ENCODE peak calls at places on chromosome 2, in nine cellular contexts. V is cardiac muscle cell; U is osteocyte; S is mesothelial cell of epicardium; H is GM12865; B is cardiac fibroblast; X is CD8-positive, alpha-beta T cell; O is fibroblast of pulmonary artery; R is heart left ventricle. P is an unnamed sample.

GRCh38 chr2:17869128-17869527 is 9.3 kb upstream of the KCNS3 start:
- DNase-seq in V (no peak), U (no peak), S (no peak), H (no peak), B (no peak), X (no peak), O (no peak), R (no peak), P (peak)

GRCh38 chr2:190180313-190181065 is 118.0 kb upstream of the MSTN start:
- DNase-seq in V (peak), U (no peak), S (no peak), H (peak), B (peak), X (no peak), O (no peak), R (peak), P (no peak)

GRCh38 chr2:27086722-27087446 is at the start of gene KHK:
- DNase-seq in V (peak), U (peak), S (no peak), H (no peak), B (peak), X (no peak), O (no peak), R (peak), P (peak)

GRCh38 chr2:159226059-159226461 is 60.4 kb downstream of the WDSUB1 start:
- DNase-seq in V (no peak), U (no peak), S (no peak), H (peak), B (peak), X (no peak), O (peak), R (no peak), P (peak)

GRCh38 chr2:43217228-43218220 is 8.9 kb downstream of the ZFP36L2 start:
- DNase-seq in V (peak), U (no peak), S (no peak), H (peak), B (no peak), X (no peak), O (no peak), R (no peak), P (no peak)

GRCh38 chr2:144516417-144516980 is 3.4 kb downstream of the ZEB2 start:
- DNase-seq in V (no peak), U (no peak), S (no peak), H (no peak), B (no peak), X (no peak), O (no peak), R (peak), P (no peak)

GRCh38 chr2:26178746-26179436 is 6.0 kb downstream of the GAREM2 start:
- DNase-seq in V (peak), U (no peak), S (no peak), H (peak), B (peak), X (no peak), O (no peak), R (no peak), P (no peak)

GRCh38 chr2:98911376-98912154 is 24.5 kb downstream of the CRACDL start:
- DNase-seq in V (no peak), U (peak), S (no peak), H (peak), B (peak), X (no peak), O (peak), R (no peak), P (peak)

GRCh38 chr2:238097988-238098853 is 1.9 kb upstream of the ESPNL start:
- DNase-seq in V (peak), U (peak), S (no peak), H (peak), B (peak), X (no peak), O (peak), R (peak), P (peak)

GRCh38 chr2:10254373-10255188 is 48.1 kb upstream of the HPCAL1 start:
- DNase-seq in V (no peak), U (no peak), S (no peak), H (no peak), B (no peak), X (no peak), O (no peak), R (no peak), P (peak)

GRCh38 chr2:23617167-23617787 is 232.3 kb downstream of the KLHL29 start:
- DNase-seq in V (no peak), U (no peak), S (no peak), H (no peak), B (peak), X (no peak), O (peak), R (peak), P (no peak)
- TF ChIP-seq CTCF in V (peak), U (no peak), S (no peak), H (no peak), B (peak), X (no peak), O (peak), R (peak), P (no peak)

DNA sequence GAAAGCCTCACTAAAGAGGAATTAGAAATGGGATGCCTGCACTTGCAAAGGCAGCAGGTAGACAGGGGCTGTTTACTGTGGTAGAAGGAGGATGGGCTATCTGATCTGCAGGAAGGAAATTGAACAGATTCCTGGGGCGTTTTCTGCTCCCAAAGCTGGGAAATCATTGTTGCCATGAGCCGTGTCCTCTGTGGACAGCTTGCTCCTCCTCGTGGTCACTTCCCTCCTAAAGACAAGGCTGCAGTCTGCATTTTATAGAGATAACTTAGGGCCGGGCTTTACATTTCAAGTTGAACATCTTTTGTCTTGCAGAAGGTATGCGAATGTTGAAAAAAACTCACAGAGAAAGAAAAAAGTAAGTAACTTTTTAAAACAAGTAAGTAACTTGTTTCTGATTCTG is 50.9 kb downstream of the DCDC2C start:
- DNase-seq in V (no peak), U (no peak), S (no peak), H (no peak), B (no peak), X (no peak), O (no peak), R (no peak), P (no peak)
- TF ChIP-seq CTCF in V (no peak), U (no peak), S (no peak), H (no peak), B (no peak), X (no peak), O (no peak), R (no peak), P (no peak)

GRCh38 chr2:78979380-78980238 is 45.9 kb upstream of the REG3G start:
- DNase-seq in V (peak), U (no peak), S (peak), H (peak), B (peak), X (no peak), O (peak), R (no peak), P (peak)
- TF ChIP-seq CTCF in V (peak), U (peak), S (peak), H (peak), B (peak), X (no peak), O (peak), R (no peak), P (peak)

DNA sequence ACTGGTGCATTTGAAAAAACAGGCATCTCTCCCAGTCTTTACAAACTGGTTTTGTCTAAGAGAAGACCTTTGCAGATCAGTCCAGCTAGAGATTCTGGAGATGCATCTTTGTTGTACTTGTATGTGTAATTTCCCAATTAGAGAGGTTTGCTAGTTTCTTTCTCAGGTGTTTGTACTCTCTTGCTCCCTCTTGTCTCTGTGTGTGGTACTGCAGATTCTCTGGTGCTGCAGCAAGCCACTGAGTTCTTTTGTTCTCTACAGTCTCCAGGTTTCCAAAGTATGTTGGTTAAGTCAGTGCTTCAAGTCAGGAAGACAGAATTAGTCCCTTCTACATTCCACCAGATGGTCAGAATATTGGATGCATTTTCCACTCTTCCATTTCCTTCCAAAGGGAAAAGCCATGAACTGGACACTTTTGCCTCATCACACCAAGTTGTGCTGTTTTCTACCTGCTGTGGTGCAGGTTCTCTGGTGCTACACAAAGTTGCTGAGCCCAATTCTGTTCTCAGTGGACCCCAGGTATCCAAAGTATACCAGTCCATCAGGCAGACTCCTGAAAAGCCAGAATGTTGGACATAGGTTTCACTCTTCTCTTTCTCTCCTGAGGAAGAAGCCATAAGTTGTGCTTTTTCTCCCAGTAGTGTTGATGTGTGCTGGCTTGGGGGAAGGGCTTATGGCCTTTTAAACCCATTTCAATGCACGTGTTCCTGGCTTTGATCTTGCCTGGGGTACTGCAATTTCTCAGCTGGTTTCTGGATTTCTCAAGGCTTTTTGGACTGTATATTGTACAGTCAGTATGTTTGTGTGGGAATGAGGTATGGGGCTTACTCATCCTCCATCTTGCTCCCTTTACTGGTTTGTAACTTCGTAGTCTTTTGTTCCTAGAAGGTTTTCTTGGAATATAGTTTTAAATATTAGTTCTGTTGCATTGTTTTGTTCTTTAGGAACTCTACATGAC is 29.8 kb downstream of the EPC2 start:
- DNase-seq in V (no peak), U (no peak), S (no peak), H (peak), B (no peak), X (peak), O (no peak), R (no peak), P (peak)
- TF ChIP-seq CTCF in V (peak), U (peak), S (peak), H (peak), B (peak), X (peak), O (peak), R (peak), P (peak)